ENCODE peak calls at places on chromosomes 12 and 14, in five cellular contexts. H, X, D, I and T are unnamed samples.

GRCh38 chr14:74804219-74804825 is 41.2 kb downstream of the YLPM1 start:
- DNase-seq in X (no peak), D (no peak), I (no peak), H (no peak), T (no peak)

GRCh38 chr14:50225067-50225973 is 6.1 kb downstream of the SOS2 start:
- DNase-seq in I (no peak), H (no peak), X (no peak), D (no peak), T (no peak)

GRCh38 chr12:104456950-104457745 is 400 bp downstream of the CHST11 start:
- DNase-seq in H (peak), I (peak), X (peak), D (peak), T (peak)

GRCh38 chr12:84397279-84397678 is 515.3 kb downstream of the SLC6A15 start:
- DNase-seq in I (no peak), X (no peak), H (no peak), D (no peak), T (no peak)

GRCh38 chr12:19694627-19695026 is 255.3 kb downstream of the AEBP2 start:
- DNase-seq in H (no peak), X (no peak), I (no peak), D (no peak), T (no peak)

GRCh38 chr12:3772380-3772779 is 19.5 kb upstream of the CRACR2A start:
- DNase-seq in I (no peak), D (no peak), X (no peak), H (no peak), T (no peak)

GRCh38 chr12:132513070-132513398 is 23.1 kb downstream of the FBRSL1 start:
- DNase-seq in X (no peak), D (no peak), I (no peak), H (no peak), T (no peak)

GRCh38 chr12:112347521-112347920 is 34.7 kb downstream of the HECTD4 start:
- DNase-seq in D (no peak), X (no peak), I (no peak), H (no peak), T (no peak)

GRCh38 chr14:65222434-65222833 is 120.1 kb upstream of the MAX start:
- DNase-seq in D (peak), H (peak), I (peak), X (no peak), T (no peak)

GRCh38 chr12:11719678-11720099 is 70.2 kb downstream of the ETV6 start:
- DNase-seq in H (peak), I (peak), X (no peak), D (no peak), T (no peak)

GRCh38 chr12:89243786-89244185 is 108.5 kb downstream of the DUSP6 start:
- DNase-seq in I (no peak), D (no peak), X (no peak), H (no peak), T (no peak)

GRCh38 chr14:22976620-22977433 is 5.5 kb downstream of the AJUBA start:
- DNase-seq in D (no peak), X (no peak), I (no peak), H (no peak), T (no peak)

GRCh38 chr14:103862393-103862782 is 15.0 kb upstream of the PPP1R13B start:
- DNase-seq in H (no peak), I (peak), X (no peak), D (no peak), T (no peak)

GRCh38 chr14:105060751-105061427 is 4.3 kb downstream of the GPR132 start:
- DNase-seq in D (no peak), X (no peak), H (peak), I (peak), T (no peak)

GRCh38 chr14:93939304-93940229 is 12.4 kb downstream of the FAM181A start:
- DNase-seq in H (peak), X (peak), I (peak), D (peak), T (peak)

GRCh38 chr12:29030006-29030405 is 119.1 kb upstream of the FAR2 start:
- DNase-seq in I (no peak), H (no peak), D (no peak), X (no peak), T (no peak)

GRCh38 chr14:82626156-82627055 is 1092.8 kb upstream of the SEL1L start:
- DNase-seq in I (no peak), H (no peak), D (no peak), X (no peak), T (no peak)

GRCh38 chr12:47574252-47575021 is 131.4 kb downstream of the RPAP3 start:
- DNase-seq in I (no peak), D (no peak), H (no peak), X (no peak), T (no peak)

GRCh38 chr12:56020437-56021189 is at the start of gene IKZF4:
- DNase-seq in X (no peak), H (no peak), D (peak), I (peak), T (peak)

GRCh38 chr12:51721281-51721940 is 127.1 kb downstream of the FIGNL2 start:
- DNase-seq in X (peak), D (no peak), I (no peak), H (peak), T (no peak)

GRCh38 chr12:108306014-108306501 is 33.1 kb downstream of the CMKLR1 start:
- DNase-seq in D (no peak), H (no peak), I (no peak), X (no peak), T (no peak)